ENCODE peak calls at places on chromosomes 7 and 10, in nine cellular contexts. P is stomach; L is dorsolateral prefrontal cortex; O is stimulated activated CD8-positive, alpha-beta memory T cell treated with anti-CD3 and anti-CD28 coated beads, Interleukin-7, amount 100 ng/mL, for 1 hour; V is effector CD4-positive, alpha-beta T cell; J is AG09309; W is M059J; I is body of pancreas; Y is fibroblast of the conjunctiva. B is an unnamed sample.
A peak's percentile ranks its signal among the peaks of the same experiment; 100 is the strongest.

GRCh38 chr10:17380888-17381287 is 73.5 kb downstream of the ST8SIA6 start:
- DNase-seq in P (no peak), L (no peak), O (no peak), V (no peak), J (no peak), W (no peak), I (no peak), Y (no peak), B (no peak)

GRCh38 chr7:42046483-42046882 is 190.5 kb downstream of the GLI3 start:
- DNase-seq in P (no peak), L (no peak), O (no peak), V (no peak), J (no peak), W (no peak), I (no peak), Y (no peak), B (no peak)

GRCh38 chr7:30681262-30682130 is 760 bp downstream of the CRHR2 start:
- DNase-seq in P (no peak), L (no peak), O (no peak), V (no peak), J (no peak), W (no peak), I (peak; percentile 43), Y (no peak), B (no peak)

GRCh38 chr10:131188494-131188893 is 123.0 kb downstream of the TCERG1L start:
- DNase-seq in P (no peak), L (no peak), O (no peak), V (no peak), J (no peak), W (no peak), I (no peak), Y (no peak), B (no peak)

GRCh38 chr10:44194435-44194834 is 190.5 kb downstream of the CXCL12 start:
- DNase-seq in P (no peak), L (no peak), O (no peak), V (no peak), J (no peak), W (no peak), I (no peak), Y (no peak), B (no peak)

GRCh38 chr10:133158756-133159610 is 1.0 kb upstream of the KNDC1 start:
- DNase-seq in P (no peak), L (peak; percentile 43), O (no peak), V (no peak), J (no peak), W (peak; percentile 13), I (peak; percentile 41), Y (no peak), B (no peak)

GRCh38 chr10:5830629-5831445 is 17.6 kb upstream of the GDI2 start:
- DNase-seq in P (no peak), L (no peak), O (no peak), V (no peak), J (no peak), W (no peak), I (no peak), Y (no peak), B (no peak)

GRCh38 chr10:127407551-127407950 is 141.6 kb upstream of the NPS start:
- DNase-seq in P (no peak), L (no peak), O (no peak), V (no peak), J (no peak), W (no peak), I (no peak), Y (no peak), B (no peak)

GRCh38 chr10:63268139-63268797 is 135.1 kb downstream of the NRBF2 start:
- DNase-seq in P (no peak), L (no peak), O (no peak), V (no peak), J (no peak), W (peak; percentile 60), I (no peak), Y (peak; percentile 17), B (no peak)

GRCh38 chr7:94129443-94130140 is 125.4 kb upstream of the BET1 start:
- DNase-seq in P (no peak), L (no peak), O (no peak), V (no peak), J (peak; percentile 55), W (peak; percentile 89), I (no peak), Y (peak; percentile 89), B (peak; percentile 91)

GRCh38 chr10:22713853-22714523 is 390 bp downstream of the PIP4K2A start:
- DNase-seq in P (no peak), L (no peak), O (no peak), V (peak; percentile 31), J (no peak), W (peak; percentile 9), I (peak; percentile 22), Y (no peak), B (no peak)

GRCh38 chr10:127117125-127117524 is 79.3 kb downstream of the INSYN2A start:
- DNase-seq in P (peak; percentile 48), L (peak; percentile 14), O (no peak), V (no peak), J (no peak), W (peak; percentile 28), I (peak; percentile 24), Y (peak; percentile 30), B (peak; percentile 28)

GRCh38 chr10:89332092-89332633 is 4.4 kb downstream of the IFIT3 start:
- DNase-seq in P (no peak), L (no peak), O (no peak), V (no peak), J (no peak), W (peak; percentile 85), I (no peak), Y (no peak), B (no peak)

GRCh38 chr7:7209412-7210050 is 27.2 kb downstream of the C1GALT1 start:
- DNase-seq in P (no peak), L (no peak), O (no peak), V (no peak), J (no peak), W (no peak), I (no peak), Y (no peak), B (no peak)

GRCh38 chr7:21942955-21943354 is 2.7 kb downstream of the CDCA7L start:
- DNase-seq in P (no peak), L (no peak), O (no peak), V (no peak), J (no peak), W (peak; percentile 28), I (no peak), Y (no peak), B (no peak)

GRCh38 chr7:141302617-141303016 is 228.8 kb downstream of the TMEM178B start:
- DNase-seq in P (no peak), L (no peak), O (no peak), V (no peak), J (no peak), W (no peak), I (no peak), Y (no peak), B (no peak)

GRCh38 chr10:109275970-109276369 is 647.3 kb downstream of the XPNPEP1 start:
- DNase-seq in P (no peak), L (no peak), O (no peak), V (no peak), J (no peak), W (peak; percentile 18), I (no peak), Y (no peak), B (no peak)

GRCh38 chr10:29588640-29589421 is 45.9 kb downstream of the SVIL start:
- DNase-seq in P (no peak), L (no peak), O (no peak), V (no peak), J (no peak), W (peak; percentile 67), I (no peak), Y (no peak), B (no peak)

GRCh38 chr7:127047521-127047920 is 205.2 kb downstream of the GRM8 start:
- DNase-seq in P (no peak), L (no peak), O (no peak), V (no peak), J (no peak), W (no peak), I (no peak), Y (no peak), B (no peak)

GRCh38 chr10:85098835-85099521 is 770.6 kb downstream of the CCSER2 start:
- DNase-seq in P (no peak), L (no peak), O (no peak), V (no peak), J (no peak), W (no peak), I (no peak), Y (no peak), B (no peak)

GRCh38 chr10:117004627-117005453 is at the start of gene SHTN1:
- DNase-seq in P (peak; percentile 94), L (peak; percentile 79), O (no peak), V (peak; percentile 3), J (no peak), W (peak; percentile 68), I (peak; percentile 96), Y (no peak), B (peak; percentile 59)

GRCh38 chr10:104077282-104078151 is 8.2 kb downstream of the COL17A1 start:
- DNase-seq in P (no peak), L (no peak), O (no peak), V (no peak), J (no peak), W (peak; percentile 64), I (no peak), Y (no peak), B (no peak)

GRCh38 chr10:20708305-20708704 is 188.8 kb downstream of the NEBL start:
- DNase-seq in P (no peak), L (no peak), O (no peak), V (no peak), J (no peak), W (no peak), I (no peak), Y (no peak), B (no peak)

GRCh38 chr7:29274156-29275017 is 79.8 kb downstream of the CHN2 start:
- DNase-seq in P (no peak), L (peak; percentile 46), O (no peak), V (no peak), J (no peak), W (no peak), I (no peak), Y (peak; percentile 63), B (no peak)

GRCh38 chr10:70772627-70773026 is 12.6 kb downstream of the TBATA start:
- DNase-seq in P (peak; percentile 7), L (no peak), O (no peak), V (no peak), J (no peak), W (no peak), I (no peak), Y (no peak), B (no peak)

GRCh38 chr10:127619550-127619949 is 70.4 kb downstream of the NPS start:
- DNase-seq in P (no peak), L (peak; percentile 83), O (no peak), V (no peak), J (no peak), W (no peak), I (no peak), Y (no peak), B (no peak)